ENCODE peak calls at places on chromosome 14, in nine cellular contexts. One of them, this sample, is unnamed.

GRCh38 chr14:59464651-59465569 is at the start of gene GPR135:
- DNase-seq in GM23338: peak; percentile 70
- DNase-seq in IMR-90: peak; percentile 56
- DNase-seq in SK-N-SH: peak; percentile 86
- DNase-seq in mammary epithelial cell: peak; percentile 26
- DNase-seq in endodermal cell: peak; percentile 91
- DNase-seq in spleen: peak; percentile 92
- DNase-seq in left ventricle myocardium inferior: peak; percentile 75
- DNase-seq in transverse colon: peak; percentile 72
- DNase-seq in this sample: peak; percentile 68

GRCh38 chr14:75427482-75428229 is at the start of gene JDP2:
- DNase-seq in GM23338: peak; percentile 90
- DNase-seq in IMR-90: peak; percentile 76
- DNase-seq in SK-N-SH: peak; percentile 93
- DNase-seq in mammary epithelial cell: peak; percentile 26
- DNase-seq in endodermal cell: peak; percentile 92
- DNase-seq in spleen: peak; percentile 96
- DNase-seq in left ventricle myocardium inferior: peak; percentile 97
- DNase-seq in transverse colon: peak; percentile 94
- DNase-seq in this sample: peak; percentile 94

GRCh38 chr14:85731198-85731597 is 201.3 kb downstream of the FLRT2 start:
- DNase-seq in GM23338: no peak
- DNase-seq in IMR-90: peak; percentile 64
- DNase-seq in SK-N-SH: no peak
- DNase-seq in mammary epithelial cell: peak; percentile 3
- DNase-seq in endodermal cell: no peak
- DNase-seq in spleen: no peak
- DNase-seq in left ventricle myocardium inferior: peak; percentile 35
- DNase-seq in transverse colon: no peak
- DNase-seq in this sample: no peak

GRCh38 chr14:55097894-55098560 is 31.0 kb upstream of the LGALS3 start:
- DNase-seq in GM23338: no peak
- DNase-seq in IMR-90: no peak
- DNase-seq in SK-N-SH: no peak
- DNase-seq in mammary epithelial cell: peak; percentile 63
- DNase-seq in endodermal cell: no peak
- DNase-seq in spleen: no peak
- DNase-seq in left ventricle myocardium inferior: no peak
- DNase-seq in transverse colon: peak; percentile 71
- DNase-seq in this sample: no peak

GRCh38 chr14:20751963-20752562 is 6.4 kb downstream of the EDDM3A start:
- DNase-seq in GM23338: peak; percentile 25
- DNase-seq in IMR-90: no peak
- DNase-seq in SK-N-SH: no peak
- DNase-seq in mammary epithelial cell: peak; percentile 43
- DNase-seq in endodermal cell: no peak
- DNase-seq in spleen: no peak
- DNase-seq in left ventricle myocardium inferior: no peak
- DNase-seq in transverse colon: no peak
- DNase-seq in this sample: no peak

GRCh38 chr14:76742961-76743360 is 18.3 kb upstream of the VASH1 start:
- DNase-seq in GM23338: no peak
- DNase-seq in IMR-90: no peak
- DNase-seq in SK-N-SH: no peak
- DNase-seq in mammary epithelial cell: no peak
- DNase-seq in endodermal cell: peak; percentile 70
- DNase-seq in spleen: no peak
- DNase-seq in left ventricle myocardium inferior: no peak
- DNase-seq in transverse colon: no peak
- DNase-seq in this sample: peak; percentile 40

GRCh38 chr14:49114161-49114893 is 471.9 kb downstream of the RPS29 start:
- DNase-seq in GM23338: no peak
- DNase-seq in IMR-90: no peak
- DNase-seq in SK-N-SH: no peak
- DNase-seq in mammary epithelial cell: no peak
- DNase-seq in endodermal cell: no peak
- DNase-seq in spleen: no peak
- DNase-seq in left ventricle myocardium inferior: no peak
- DNase-seq in transverse colon: no peak
- DNase-seq in this sample: no peak

GRCh38 chr14:92259613-92260357 is 63.2 kb upstream of the SLC24A4 start:
- DNase-seq in GM23338: no peak
- DNase-seq in IMR-90: no peak
- DNase-seq in SK-N-SH: no peak
- DNase-seq in mammary epithelial cell: no peak
- DNase-seq in endodermal cell: no peak
- DNase-seq in spleen: no peak
- DNase-seq in left ventricle myocardium inferior: no peak
- DNase-seq in transverse colon: no peak
- DNase-seq in this sample: peak; percentile 26

GRCh38 chr14:24609667-24610344 is at the start of gene GZMH:
- DNase-seq in GM23338: no peak
- DNase-seq in IMR-90: no peak
- DNase-seq in SK-N-SH: no peak
- DNase-seq in mammary epithelial cell: no peak
- DNase-seq in endodermal cell: no peak
- DNase-seq in spleen: no peak
- DNase-seq in left ventricle myocardium inferior: no peak
- DNase-seq in transverse colon: no peak
- DNase-seq in this sample: no peak

GRCh38 chr14:23242076-23242475 is 4.3 kb downstream of the RNF212B start:
- DNase-seq in GM23338: no peak
- DNase-seq in IMR-90: no peak
- DNase-seq in SK-N-SH: no peak
- DNase-seq in mammary epithelial cell: no peak
- DNase-seq in endodermal cell: no peak
- DNase-seq in spleen: no peak
- DNase-seq in left ventricle myocardium inferior: no peak
- DNase-seq in transverse colon: no peak
- DNase-seq in this sample: no peak

GRCh38 chr14:94462763-94463572 is 10.4 kb upstream of the SERPINA11 start:
- DNase-seq in GM23338: no peak
- DNase-seq in IMR-90: no peak
- DNase-seq in SK-N-SH: no peak
- DNase-seq in mammary epithelial cell: no peak
- DNase-seq in endodermal cell: peak; percentile 4
- DNase-seq in spleen: no peak
- DNase-seq in left ventricle myocardium inferior: no peak
- DNase-seq in transverse colon: no peak
- DNase-seq in this sample: peak; percentile 4

GRCh38 chr14:21057803-21058675 is at the start of gene RNASE8:
- DNase-seq in GM23338: no peak
- DNase-seq in IMR-90: peak; percentile 35
- DNase-seq in SK-N-SH: no peak
- DNase-seq in mammary epithelial cell: peak; percentile 48
- DNase-seq in endodermal cell: no peak
- DNase-seq in spleen: no peak
- DNase-seq in left ventricle myocardium inferior: no peak
- DNase-seq in transverse colon: no peak
- DNase-seq in this sample: no peak

GRCh38 chr14:71359823-71360222 is 452.6 kb downstream of the PCNX1 start:
- DNase-seq in GM23338: no peak
- DNase-seq in IMR-90: no peak
- DNase-seq in SK-N-SH: no peak
- DNase-seq in mammary epithelial cell: no peak
- DNase-seq in endodermal cell: no peak
- DNase-seq in spleen: no peak
- DNase-seq in left ventricle myocardium inferior: no peak
- DNase-seq in transverse colon: no peak
- DNase-seq in this sample: no peak

GRCh38 chr14:76870146-76870545 is 43.9 kb downstream of the LRRC74A start:
- DNase-seq in GM23338: peak; percentile 61
- DNase-seq in IMR-90: no peak
- DNase-seq in SK-N-SH: peak; percentile 77
- DNase-seq in mammary epithelial cell: no peak
- DNase-seq in endodermal cell: peak; percentile 75
- DNase-seq in spleen: no peak
- DNase-seq in left ventricle myocardium inferior: no peak
- DNase-seq in transverse colon: no peak
- DNase-seq in this sample: no peak

GRCh38 chr14:95485222-95485819 is 31.1 kb downstream of the SYNE3 start:
- DNase-seq in GM23338: peak; percentile 53
- DNase-seq in IMR-90: no peak
- DNase-seq in SK-N-SH: no peak
- DNase-seq in mammary epithelial cell: no peak
- DNase-seq in endodermal cell: peak; percentile 66
- DNase-seq in spleen: no peak
- DNase-seq in left ventricle myocardium inferior: no peak
- DNase-seq in transverse colon: no peak
- DNase-seq in this sample: no peak
- H3K4me1 ChIP-seq in GM23338: no peaks in the 10 kb centered on the region
- H3K4me1 ChIP-seq in IMR-90: peaks cover 28% of the 10 kb centered on the region
- H3K4me1 ChIP-seq in SK-N-SH: peaks cover 18% of the 10 kb centered on the region
- H3K4me1 ChIP-seq in mammary epithelial cell: peaks cover 24% of the 10 kb centered on the region
- H3K4me1 ChIP-seq in endodermal cell: peaks cover 36% of the 10 kb centered on the region
- H3K4me1 ChIP-seq in spleen: peaks cover 41% of the 10 kb centered on the region
- H3K4me1 ChIP-seq in left ventricle myocardium inferior: peaks cover 83% of the 10 kb centered on the region
- H3K4me1 ChIP-seq in transverse colon: peaks cover 68% of the 10 kb centered on the region
- H3K4me1 ChIP-seq in this sample: peaks cover 38% of the 10 kb centered on the region

GRCh38 chr14:99562848-99563748 is 40.9 kb downstream of the CCDC85C start:
- DNase-seq in GM23338: peak; percentile 96
- DNase-seq in IMR-90: peak; percentile 65
- DNase-seq in SK-N-SH: peak; percentile 84
- DNase-seq in mammary epithelial cell: peak; percentile 47
- DNase-seq in endodermal cell: peak; percentile 97
- DNase-seq in spleen: no peak
- DNase-seq in left ventricle myocardium inferior: peak; percentile 82
- DNase-seq in transverse colon: peak; percentile 82
- DNase-seq in this sample: peak; percentile 96
- TF ChIP-seq CTCF in GM23338: peak; percentile 38
- TF ChIP-seq CTCF in IMR-90: peak; percentile 49
- TF ChIP-seq CTCF in SK-N-SH: peak; percentile 64
- TF ChIP-seq CTCF in mammary epithelial cell: no peak
- TF ChIP-seq CTCF in endodermal cell: peak; percentile 78
- TF ChIP-seq CTCF in spleen: no peak
- TF ChIP-seq CTCF in left ventricle myocardium inferior: peak; percentile 59
- TF ChIP-seq CTCF in transverse colon: peak; percentile 40
- TF ChIP-seq CTCF in this sample: peak; percentile 69

GRCh38 chr14:52312872-52313492 is 1.1 kb upstream of the PTGER2 start:
- DNase-seq in GM23338: no peak
- DNase-seq in IMR-90: peak; percentile 58
- DNase-seq in SK-N-SH: no peak
- DNase-seq in mammary epithelial cell: no peak
- DNase-seq in endodermal cell: no peak
- DNase-seq in spleen: no peak
- DNase-seq in left ventricle myocardium inferior: no peak
- DNase-seq in transverse colon: no peak
- DNase-seq in this sample: no peak
- H3K4me3 ChIP-seq in GM23338: peak overlapping the region; percentile 71
- H3K4me3 ChIP-seq in IMR-90: peak overlapping the region; percentile 90
- H3K4me3 ChIP-seq in SK-N-SH: no peak overlapping the region
- H3K4me3 ChIP-seq in mammary epithelial cell: no peak overlapping the region
- H3K4me3 ChIP-seq in endodermal cell: no peak overlapping the region
- H3K4me3 ChIP-seq in spleen: peak overlapping the region; percentile 62
- H3K4me3 ChIP-seq in left ventricle myocardium inferior: peak overlapping the region; percentile 71
- H3K4me3 ChIP-seq in transverse colon: peak overlapping the region; percentile 46
- H3K4me3 ChIP-seq in this sample: no peak overlapping the region

GRCh38 chr14:69133206-69134125 is 19.5 kb downstream of the DCAF5 start:
- DNase-seq in GM23338: no peak
- DNase-seq in IMR-90: peak; percentile 78
- DNase-seq in SK-N-SH: peak; percentile 28
- DNase-seq in mammary epithelial cell: peak; percentile 66
- DNase-seq in endodermal cell: no peak
- DNase-seq in spleen: no peak
- DNase-seq in left ventricle myocardium inferior: no peak
- DNase-seq in transverse colon: no peak
- DNase-seq in this sample: peak; percentile 52
- H3K4me1 ChIP-seq in GM23338: peaks cover 8% of the 10 kb centered on the region
- H3K4me1 ChIP-seq in IMR-90: peaks cover 13% of the 10 kb centered on the region
- H3K4me1 ChIP-seq in SK-N-SH: peaks cover 42% of the 10 kb centered on the region
- H3K4me1 ChIP-seq in mammary epithelial cell: peaks cover 25% of the 10 kb centered on the region
- H3K4me1 ChIP-seq in endodermal cell: peaks cover 27% of the 10 kb centered on the region
- H3K4me1 ChIP-seq in spleen: peaks cover 34% of the 10 kb centered on the region
- H3K4me1 ChIP-seq in left ventricle myocardium inferior: peaks cover 74% of the 10 kb centered on the region
- H3K4me1 ChIP-seq in transverse colon: peaks cover 55% of the 10 kb centered on the region
- H3K4me1 ChIP-seq in this sample: peaks cover 71% of the 10 kb centered on the region

GRCh38 chr14:102043251-102044025 is 43.4 kb downstream of the HSP90AA1 start:
- DNase-seq in GM23338: no peak
- DNase-seq in IMR-90: no peak
- DNase-seq in SK-N-SH: no peak
- DNase-seq in mammary epithelial cell: no peak
- DNase-seq in endodermal cell: no peak
- DNase-seq in spleen: no peak
- DNase-seq in left ventricle myocardium inferior: no peak
- DNase-seq in transverse colon: no peak
- DNase-seq in this sample: no peak

GRCh38 chr14:102039157-102039556 is 47.7 kb downstream of the HSP90AA1 start:
- DNase-seq in GM23338: no peak
- DNase-seq in IMR-90: no peak
- DNase-seq in SK-N-SH: no peak
- DNase-seq in mammary epithelial cell: no peak
- DNase-seq in endodermal cell: no peak
- DNase-seq in spleen: no peak
- DNase-seq in left ventricle myocardium inferior: no peak
- DNase-seq in transverse colon: no peak
- DNase-seq in this sample: no peak

GRCh38 chr14:102042699-102043098 is 44.1 kb downstream of the HSP90AA1 start:
- DNase-seq in GM23338: no peak
- DNase-seq in IMR-90: no peak
- DNase-seq in SK-N-SH: no peak
- DNase-seq in mammary epithelial cell: no peak
- DNase-seq in endodermal cell: no peak
- DNase-seq in spleen: no peak
- DNase-seq in left ventricle myocardium inferior: no peak
- DNase-seq in transverse colon: no peak
- DNase-seq in this sample: no peak

GRCh38 chr14:102035914-102036313 is 50.9 kb downstream of the HSP90AA1 start:
- DNase-seq in GM23338: no peak
- DNase-seq in IMR-90: no peak
- DNase-seq in SK-N-SH: no peak
- DNase-seq in mammary epithelial cell: no peak
- DNase-seq in endodermal cell: no peak
- DNase-seq in spleen: no peak
- DNase-seq in left ventricle myocardium inferior: no peak
- DNase-seq in transverse colon: no peak
- DNase-seq in this sample: no peak

DNA sequence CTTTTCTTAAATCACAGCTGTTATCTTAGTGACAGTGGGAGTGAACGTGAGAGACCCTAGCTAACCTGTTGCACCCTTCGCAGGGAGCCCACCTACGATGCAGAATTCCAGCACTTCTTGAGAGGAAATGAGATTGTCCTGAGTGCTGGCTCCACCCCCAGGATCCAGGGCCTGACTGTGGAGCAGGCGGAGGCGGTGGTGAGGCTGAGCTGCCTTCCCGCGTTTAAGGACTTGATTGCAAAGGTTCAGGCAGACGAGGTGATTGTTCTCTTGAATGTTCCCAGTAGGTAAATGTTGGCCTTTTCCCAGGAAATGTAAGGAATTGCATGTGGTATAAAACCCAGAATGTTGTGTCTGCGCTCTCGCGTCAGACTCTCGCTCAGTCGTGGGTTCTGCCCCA is 46.7 kb downstream of the HSP90AA1 start:
- DNase-seq in GM23338: no peak
- DNase-seq in IMR-90: no peak
- DNase-seq in SK-N-SH: no peak
- DNase-seq in mammary epithelial cell: no peak
- DNase-seq in endodermal cell: no peak
- DNase-seq in spleen: no peak
- DNase-seq in left ventricle myocardium inferior: no peak
- DNase-seq in transverse colon: no peak
- DNase-seq in this sample: no peak
- TF ChIP-seq CTCF in GM23338: no peak
- TF ChIP-seq CTCF in IMR-90: no peak
- TF ChIP-seq CTCF in SK-N-SH: no peak
- TF ChIP-seq CTCF in mammary epithelial cell: no peak
- TF ChIP-seq CTCF in endodermal cell: no peak
- TF ChIP-seq CTCF in spleen: no peak
- TF ChIP-seq CTCF in left ventricle myocardium inferior: no peak
- TF ChIP-seq CTCF in transverse colon: no peak
- TF ChIP-seq CTCF in this sample: no peak

GRCh38 chr14:35809597-35809996 is 502 bp upstream of the RALGAPA1 start:
- DNase-seq in GM23338: no peak
- DNase-seq in IMR-90: no peak
- DNase-seq in SK-N-SH: no peak
- DNase-seq in mammary epithelial cell: no peak
- DNase-seq in endodermal cell: no peak
- DNase-seq in spleen: no peak
- DNase-seq in left ventricle myocardium inferior: no peak
- DNase-seq in transverse colon: no peak
- DNase-seq in this sample: no peak
- H3K4me3 ChIP-seq in GM23338: no peak overlapping the region
- H3K4me3 ChIP-seq in IMR-90: no peak overlapping the region
- H3K4me3 ChIP-seq in SK-N-SH: no peak overlapping the region
- H3K4me3 ChIP-seq in mammary epithelial cell: no peak overlapping the region
- H3K4me3 ChIP-seq in endodermal cell: no peak overlapping the region
- H3K4me3 ChIP-seq in spleen: no peak overlapping the region
- H3K4me3 ChIP-seq in left ventricle myocardium inferior: peak overlapping the region; percentile 88
- H3K4me3 ChIP-seq in transverse colon: peak overlapping the region; percentile 61
- H3K4me3 ChIP-seq in this sample: no peak overlapping the region

This sample was measured in adrenal gland.